ENCODE peak calls at places on chromosomes 11 and 22, in nine cellular contexts. C, H, Y, M, D, X, N, R and V are unnamed samples.

GRCh38 chr22:37830093-37830842 is 7.1 kb downstream of the GALR3 start:
- DNase-seq in C (no peak), H (no peak), Y (no peak), M (no peak), D (no peak), X (no peak), N (no peak), R (no peak), V (no peak)

GRCh38 chr11:121844016-121844415 is 272.0 kb downstream of the BLID start:
- DNase-seq in C (no peak), H (no peak), Y (no peak), M (no peak), D (no peak), X (no peak), N (no peak), R (no peak), V (no peak)

GRCh38 chr11:102794382-102794781 is 3.6 kb downstream of the MMP1 start:
- DNase-seq in C (no peak), H (peak), Y (no peak), M (no peak), D (no peak), X (peak), N (peak), R (no peak), V (no peak)

GRCh38 chr22:48188211-48188845 is 1425.9 kb downstream of the TBC1D22A start:
- DNase-seq in C (no peak), H (no peak), Y (no peak), M (no peak), D (no peak), X (no peak), N (no peak), R (no peak), V (no peak)

GRCh38 chr22:24037851-24038765 is 27.0 kb downstream of the CABIN1 start:
- DNase-seq in C (peak), H (no peak), Y (no peak), M (no peak), D (no peak), X (no peak), N (no peak), R (no peak), V (no peak)

GRCh38 chr11:111388842-111389241 is 9.8 kb upstream of the POU2AF1 start:
- DNase-seq in C (no peak), H (no peak), Y (no peak), M (no peak), D (no peak), X (no peak), N (no peak), R (no peak), V (no peak)

GRCh38 chr11:65485820-65486219 is 13.0 kb upstream of the MALAT1 start:
- DNase-seq in C (no peak), H (no peak), Y (peak), M (no peak), D (no peak), X (no peak), N (no peak), R (no peak), V (peak)

GRCh38 chr11:107606122-107606521 is 15.2 kb downstream of the ELMOD1 start:
- DNase-seq in C (no peak), H (no peak), Y (no peak), M (no peak), D (no peak), X (no peak), N (no peak), R (no peak), V (no peak)

GRCh38 chr22:26585104-26585790 is 4.7 kb downstream of the TPST2 start:
- DNase-seq in C (peak), H (no peak), Y (peak), M (peak), D (no peak), X (no peak), N (peak), R (no peak), V (no peak)

GRCh38 chr11:35145249-35145648 is 6.3 kb downstream of the CD44 start:
- DNase-seq in C (peak), H (no peak), Y (no peak), M (no peak), D (no peak), X (no peak), N (no peak), R (no peak), V (no peak)

GRCh38 chr11:16779436-16779835 is 41.0 kb downstream of the C11orf58 start:
- DNase-seq in C (peak), H (no peak), Y (no peak), M (no peak), D (no peak), X (no peak), N (no peak), R (no peak), V (no peak)

GRCh38 chr11:73318501-73319011 is 10.5 kb downstream of the ARHGEF17 start:
- DNase-seq in C (no peak), H (no peak), Y (peak), M (no peak), D (no peak), X (no peak), N (no peak), R (no peak), V (no peak)

GRCh38 chr11:114440971-114441810 is 1.9 kb downstream of the REXO2 start:
- DNase-seq in C (no peak), H (no peak), Y (no peak), M (no peak), D (no peak), X (no peak), N (peak), R (no peak), V (no peak)

GRCh38 chr11:64056213-64056785 is 20.6 kb downstream of the FLRT1 start:
- DNase-seq in C (no peak), H (no peak), Y (no peak), M (no peak), D (peak), X (no peak), N (no peak), R (no peak), V (no peak)

GRCh38 chr11:26276798-26277424 is 55.0 kb upstream of the ANO3 start:
- DNase-seq in C (peak), H (peak), Y (peak), M (peak), D (peak), X (peak), N (peak), R (no peak), V (no peak)

GRCh38 chr22:36017661-36018091 is 10.9 kb downstream of the RBFOX2 start:
- DNase-seq in C (no peak), H (no peak), Y (no peak), M (no peak), D (no peak), X (no peak), N (no peak), R (no peak), V (no peak)

GRCh38 chr11:4664791-4665190 is 21.0 kb downstream of the OR51E1 start:
- DNase-seq in C (no peak), H (no peak), Y (no peak), M (no peak), D (no peak), X (no peak), N (no peak), R (no peak), V (no peak)